ENCODE peak calls at places on chromosomes 11 and 22, in eight cellular contexts. G, C, O, Q, I, B, V and Y are unnamed samples.

GRCh38 chr11:11558352-11558751 is 63.5 kb downstream of the GALNT18 start:
- DNase-seq in B (no peak), O (no peak), I (no peak), C (no peak), V (no peak), Q (no peak), G (no peak), Y (no peak)

GRCh38 chr11:98729118-98729517 is 291.6 kb upstream of the CNTN5 start:
- DNase-seq in C (no peak), I (no peak), O (no peak), V (no peak), G (no peak), B (no peak), Q (no peak), Y (no peak)

GRCh38 chr11:985435-985834 is 51.1 kb downstream of the MUC6 start:
- DNase-seq in B (no peak), Q (no peak), O (no peak), V (no peak), G (no peak), C (no peak), I (no peak), Y (no peak)

GRCh38 chr11:116715383-116715782 is 57.4 kb downstream of the BUD13 start:
- DNase-seq in Q (no peak), C (no peak), I (no peak), G (no peak), O (no peak), B (no peak), V (no peak), Y (no peak)

GRCh38 chr11:108221401-108221800 is 1.0 kb downstream of the NPAT start:
- DNase-seq in O (no peak), B (no peak), G (peak; percentile 69), I (no peak), Q (no peak), V (no peak), C (no peak), Y (no peak)

GRCh38 chr11:109859325-109859724 is 233.9 kb upstream of the ZC3H12C start:
- DNase-seq in G (peak; percentile 29), C (no peak), B (peak; percentile 95), I (no peak), V (peak; percentile 29), O (no peak), Q (no peak), Y (peak; percentile 10)

GRCh38 chr11:128453444-128454336 is 133.7 kb downstream of the ETS1 start:
- DNase-seq in C (peak; percentile 55), Q (no peak), I (no peak), G (peak; percentile 98), B (no peak), O (no peak), V (peak; percentile 71), Y (peak; percentile 30)

GRCh38 chr11:36296925-36297604 is 977 bp downstream of the PRR5L start:
- DNase-seq in V (peak; percentile 32), B (no peak), C (no peak), O (no peak), G (peak; percentile 98), Q (no peak), I (no peak), Y (peak; percentile 10)

GRCh38 chr11:105108247-105108646 is 31.3 kb downstream of the CARD18 start:
- DNase-seq in Q (no peak), O (no peak), B (no peak), G (no peak), C (no peak), V (no peak), I (no peak), Y (no peak)

GRCh38 chr11:34926831-34927132 is 10.4 kb downstream of the PDHX start:
- DNase-seq in I (no peak), B (no peak), O (no peak), G (peak; percentile 14), C (no peak), V (peak; percentile 41), Q (no peak), Y (no peak)

GRCh38 chr11:16967347-16967662 is 46.9 kb downstream of the PLEKHA7 start:
- DNase-seq in I (no peak), O (no peak), C (no peak), B (no peak), G (no peak), Q (no peak), V (no peak), Y (no peak)

GRCh38 chr11:78076733-78077403 is 2.8 kb downstream of the NDUFC2 start:
- DNase-seq in Q (no peak), G (no peak), B (no peak), I (no peak), V (no peak), C (no peak), O (no peak), Y (no peak)

GRCh38 chr11:75334976-75335375 is 16.5 kb downstream of the ARRB1 start:
- DNase-seq in C (no peak), B (no peak), G (no peak), Q (no peak), O (no peak), I (no peak), V (no peak), Y (no peak)
- H3K4me1 ChIP-seq in C (peaks cover 14% of the 10 kb centered on the region), B (peaks cover 3% of the 10 kb centered on the region), G (peaks cover 13% of the 10 kb centered on the region), Q (peaks cover 76% of the 10 kb centered on the region), O (peaks cover 38% of the 10 kb centered on the region), I (peaks cover 19% of the 10 kb centered on the region), V (peaks cover 30% of the 10 kb centered on the region), Y (no peaks in the 10 kb centered on the region)

GRCh38 chr11:30815619-30816018 is 229.5 kb upstream of the MPPED2 start:
- DNase-seq in B (no peak), V (no peak), I (no peak), O (no peak), Q (no peak), G (no peak), C (no peak), Y (no peak)
- H3K4me1 ChIP-seq in B (no peaks in the 10 kb centered on the region), V (no peaks in the 10 kb centered on the region), I (no peaks in the 10 kb centered on the region), O (no peaks in the 10 kb centered on the region), Q (no peaks in the 10 kb centered on the region), G (peaks cover 16% of the 10 kb centered on the region), C (no peaks in the 10 kb centered on the region), Y (no peaks in the 10 kb centered on the region)

GRCh38 chr22:40037320-40037719 is 42.6 kb downstream of the FAM83F start:
- DNase-seq in G (no peak), B (no peak), C (no peak), Q (no peak), V (no peak), I (no peak), O (no peak), Y (no peak)

GRCh38 chr22:40033586-40034380 is 39.0 kb downstream of the FAM83F start:
- DNase-seq in O (no peak), V (no peak), B (no peak), C (no peak), G (no peak), Q (no peak), I (no peak), Y (no peak)

GRCh38 chr22:40035351-40035750 is 40.6 kb downstream of the FAM83F start:
- DNase-seq in V (no peak), Q (no peak), I (no peak), O (no peak), B (no peak), C (no peak), G (no peak), Y (no peak)

GRCh38 chr22:40036591-40037225 is 42.0 kb downstream of the FAM83F start:
- DNase-seq in O (peak; percentile 69), V (peak; percentile 93), Q (no peak), I (peak; percentile 77), B (peak; percentile 62), G (peak; percentile 85), C (no peak), Y (peak; percentile 75)

GRCh38 chr22:40036126-40036525 is 41.4 kb downstream of the FAM83F start:
- DNase-seq in G (no peak), V (no peak), Q (no peak), I (no peak), O (no peak), B (no peak), C (no peak), Y (no peak)
- H3K4me1 ChIP-seq in G (peaks cover 10% of the 10 kb centered on the region), V (peaks cover 5% of the 10 kb centered on the region), Q (no peaks in the 10 kb centered on the region), I (no peaks in the 10 kb centered on the region), O (no peaks in the 10 kb centered on the region), B (no peaks in the 10 kb centered on the region), C (no peaks in the 10 kb centered on the region), Y (no peaks in the 10 kb centered on the region)

GRCh38 chr11:23988381-23989006 is 508.4 kb upstream of the LUZP2 start:
- DNase-seq in V (no peak), G (peak; percentile 57), Q (no peak), B (no peak), C (no peak), O (no peak), I (no peak), Y (peak; percentile 46)
- H3K4me1 ChIP-seq in V (peaks cover 27% of the 10 kb centered on the region), G (no peaks in the 10 kb centered on the region), Q (no peaks in the 10 kb centered on the region), B (no peaks in the 10 kb centered on the region), C (no peaks in the 10 kb centered on the region), O (peaks cover 18% of the 10 kb centered on the region), I (no peaks in the 10 kb centered on the region), Y (peaks cover 44% of the 10 kb centered on the region)

DNA sequence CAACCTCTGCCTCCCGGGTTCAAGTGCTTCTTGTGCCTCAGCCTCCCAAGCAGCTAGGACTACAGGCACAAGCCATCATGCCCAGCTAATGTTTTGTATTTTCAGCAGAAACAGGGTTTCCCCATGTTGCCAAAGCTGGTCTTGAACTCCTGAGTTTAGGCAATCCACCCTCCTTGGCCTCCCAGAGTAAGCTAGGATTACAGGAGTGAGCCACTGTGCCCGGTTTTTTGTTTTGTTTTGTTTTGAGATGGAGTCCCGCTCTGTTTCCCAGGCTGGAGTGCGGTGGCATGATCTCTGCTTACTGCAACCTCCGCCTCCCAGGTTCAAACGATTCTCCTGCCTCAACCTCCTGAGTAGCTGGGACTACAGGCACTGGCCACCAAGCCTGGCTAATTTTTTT is 41.0 kb downstream of the CELF1 start:
- DNase-seq in C (no peak), V (no peak), G (no peak), I (no peak), B (no peak), Q (no peak), O (no peak), Y (no peak)
- H3K4me1 ChIP-seq in C (peaks cover 78% of the 10 kb centered on the region), V (peaks cover 74% of the 10 kb centered on the region), G (peaks cover 30% of the 10 kb centered on the region), I (peaks cover 21% of the 10 kb centered on the region), B (peaks cover 62% of the 10 kb centered on the region), Q (peaks cover 60% of the 10 kb centered on the region), O (peaks cover 94% of the 10 kb centered on the region), Y (peaks cover 59% of the 10 kb centered on the region)

GRCh38 chr22:22685586-22685985 is 41.2 kb downstream of the GGTLC2 start:
- DNase-seq in C (no peak), O (no peak), Q (no peak), B (no peak), G (no peak), I (no peak), V (no peak), Y (no peak)
- H3K4me1 ChIP-seq in C (no peaks in the 10 kb centered on the region), O (peaks cover 45% of the 10 kb centered on the region), Q (no peaks in the 10 kb centered on the region), B (no peaks in the 10 kb centered on the region), G (no peaks in the 10 kb centered on the region), I (no peaks in the 10 kb centered on the region), V (peaks cover 38% of the 10 kb centered on the region), Y (peaks cover 50% of the 10 kb centered on the region)

GRCh38 chr22:23231471-23232093 is 51.3 kb downstream of the BCR start:
- DNase-seq in Q (no peak), I (no peak), C (no peak), G (no peak), B (no peak), V (no peak), O (no peak), Y (no peak)
- H3K4me1 ChIP-seq in Q (peaks cover 59% of the 10 kb centered on the region), I (peaks cover 30% of the 10 kb centered on the region), C (peaks cover 25% of the 10 kb centered on the region), G (peaks cover 14% of the 10 kb centered on the region), B (no peaks in the 10 kb centered on the region), V (peaks cover 32% of the 10 kb centered on the region), O (peaks cover 3% of the 10 kb centered on the region), Y (peaks cover 45% of the 10 kb centered on the region)